ENCODE peak calls at places on chromosomes 5 and 9, in eight cellular contexts. F is effector memory CD4-positive, alpha-beta T cell; V is esophagus muscularis mucosa; C is OCI-LY7; S is adipocyte; K is GM12864; G is hepatocyte; W is uterus. L is an unnamed sample.

GRCh38 chr9:87701931-87702421 is 23.9 kb upstream of the CTSL start:
- DNase-seq in S (peak; percentile 48), W (no peak), V (no peak), C (no peak), F (no peak), G (no peak), K (no peak), L (no peak)

GRCh38 chr5:154860765-154861164 is 2.3 kb downstream of the CNOT8 start:
- DNase-seq in K (no peak), S (no peak), G (no peak), V (no peak), C (peak; percentile 5), W (no peak), F (no peak), L (no peak)

GRCh38 chr5:159104759-159105317 is 5.1 kb upstream of the EBF1 start:
- DNase-seq in W (peak; percentile 18), V (no peak), K (no peak), G (no peak), F (no peak), C (no peak), S (no peak), L (no peak)

GRCh38 chr5:79521156-79521555 is 7.2 kb upstream of the HOMER1 start:
- DNase-seq in K (no peak), V (no peak), S (no peak), F (no peak), W (no peak), G (no peak), C (no peak), L (no peak)

GRCh38 chr5:33843579-33843978 is 48.2 kb downstream of the ADAMTS12 start:
- DNase-seq in G (no peak), K (no peak), C (no peak), S (peak; percentile 43), V (no peak), W (no peak), F (no peak), L (peak; percentile 73)

GRCh38 chr9:117535439-117535838 is 120.6 kb upstream of the ASTN2 start:
- DNase-seq in C (no peak), W (no peak), F (no peak), S (no peak), V (no peak), K (no peak), G (peak; percentile 27), L (no peak)

GRCh38 chr9:135095470-135096407 is 8.3 kb downstream of the OLFM1 start:
- DNase-seq in W (no peak), F (no peak), V (no peak), S (no peak), C (no peak), K (no peak), G (no peak), L (no peak)

GRCh38 chr5:180637962-180638680 is 11.3 kb downstream of the FLT4 start:
- DNase-seq in S (no peak), C (no peak), W (no peak), V (no peak), K (no peak), F (no peak), G (no peak), L (no peak)

GRCh38 chr5:155053482-155053881 is 39.9 kb downstream of the KIF4B start:
- DNase-seq in K (no peak), S (no peak), W (no peak), F (no peak), V (no peak), G (peak; percentile 42), C (no peak), L (no peak)

GRCh38 chr9:81754245-81754644 is 64.9 kb upstream of the TLE1 start:
- DNase-seq in K (no peak), S (no peak), W (no peak), C (no peak), V (no peak), G (no peak), F (no peak), L (peak; percentile 19)

GRCh38 chr5:54387659-54388232 is 67.8 kb upstream of the HSPB3 start:
- DNase-seq in S (peak; percentile 71), G (no peak), F (no peak), V (no peak), W (no peak), K (no peak), C (no peak), L (no peak)

GRCh38 chr5:171975877-171976667 is 30.4 kb downstream of the FBXW11 start:
- DNase-seq in S (no peak), G (no peak), K (no peak), V (no peak), W (no peak), F (no peak), C (no peak), L (no peak)

GRCh38 chr5:140800816-140801493 is at the start of gene PCDHA3:
- DNase-seq in F (no peak), W (no peak), C (peak; percentile 8), S (peak; percentile 2), G (no peak), V (no peak), K (no peak), L (peak; percentile 26)

GRCh38 chr5:140802781-140803271 is 2.0 kb downstream of the PCDHA3 start:
- DNase-seq in V (no peak), C (no peak), S (no peak), W (no peak), G (no peak), K (no peak), F (no peak), L (no peak)

GRCh38 chr5:140806834-140807775 is at the start of gene PCDHA4:
- DNase-seq in F (no peak), S (no peak), W (peak; percentile 32), V (no peak), K (no peak), C (no peak), G (peak; percentile 88), L (no peak)

GRCh38 chr5:140796718-140797095 is 2.1 kb downstream of the PCDHA2 start:
- DNase-seq in G (no peak), W (no peak), V (no peak), K (no peak), S (no peak), C (no peak), F (no peak), L (no peak)

GRCh38 chr5:140801494-140801841 is 611 bp downstream of the PCDHA3 start:
- DNase-seq in K (no peak), G (no peak), C (no peak), S (no peak), F (no peak), V (no peak), W (no peak), L (peak; percentile 16)
- H3K4me3 ChIP-seq in K (no peak overlapping the region), G (no peak overlapping the region), C (no peak overlapping the region), S (peak overlapping the region; percentile 69), F (no peak overlapping the region), V (peak overlapping the region; percentile 47), W (peak overlapping the region; percentile 29), L (no peak overlapping the region)

GRCh38 chr9:72951520-72952393 is 1.1 kb downstream of the ALDH1A1 start:
- DNase-seq in K (no peak), C (no peak), S (no peak), V (no peak), F (no peak), G (no peak), W (no peak), L (peak; percentile 31)
- H3K4me3 ChIP-seq in K (no peak overlapping the region), C (no peak overlapping the region), S (peak overlapping the region; percentile 72), V (peak overlapping the region; percentile 42), F (no peak overlapping the region), G (peak overlapping the region; percentile 34), W (peak overlapping the region; percentile 38), L (peak overlapping the region; percentile 72)

DNA sequence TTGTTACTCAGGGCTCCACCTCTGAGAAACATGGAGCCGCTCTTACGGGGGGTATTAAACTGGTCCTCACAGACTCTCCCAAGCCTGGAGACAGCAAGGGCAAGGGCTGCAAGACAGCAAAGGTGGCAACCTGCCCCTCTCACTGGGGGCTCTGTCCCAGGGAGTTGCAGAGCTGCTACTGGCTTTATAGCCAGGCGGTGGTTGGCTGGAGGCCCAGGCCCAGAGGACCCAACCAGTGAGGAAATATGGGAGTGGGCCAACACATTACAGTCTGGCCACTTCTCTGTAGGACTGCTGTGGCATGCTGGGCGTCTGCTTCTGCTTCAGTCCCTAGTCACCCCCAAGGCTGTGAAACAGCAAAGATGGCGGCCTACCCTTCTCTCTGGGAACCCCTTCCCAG is 597.2 kb downstream of the LRRC70 start:
- DNase-seq in K (no peak), F (no peak), V (no peak), G (no peak), C (no peak), W (no peak), S (no peak), L (no peak)
- H3K4me3 ChIP-seq in K (no peak overlapping the region), F (no peak overlapping the region), V (no peak overlapping the region), G (no peak overlapping the region), C (no peak overlapping the region), W (no peak overlapping the region), S (no peak overlapping the region), L (no peak overlapping the region)

DNA sequence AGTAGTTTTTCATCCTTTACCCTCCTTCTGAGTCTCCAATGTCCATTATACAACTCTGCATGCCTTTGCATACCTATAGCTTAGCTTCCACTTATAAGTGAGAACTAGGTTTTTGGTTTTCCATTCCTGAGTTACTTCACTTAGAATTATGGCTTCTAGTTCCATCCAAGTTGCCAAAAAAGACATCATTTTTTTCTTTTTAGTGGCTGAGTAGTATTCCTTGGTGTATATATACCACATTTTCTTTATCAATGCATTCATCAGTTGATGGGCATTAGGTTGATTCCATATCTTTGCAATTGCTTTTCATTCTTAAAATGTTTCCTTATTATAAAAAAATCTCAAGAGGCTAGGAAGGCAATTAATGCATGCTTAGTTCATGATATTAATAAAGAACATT is 105.3 kb downstream of the FRMD3 start:
- DNase-seq in F (no peak), K (no peak), W (no peak), V (no peak), C (no peak), G (no peak), S (no peak), L (no peak)
- H3K4me3 ChIP-seq in F (no peak overlapping the region), K (no peak overlapping the region), W (no peak overlapping the region), V (no peak overlapping the region), C (no peak overlapping the region), G (no peak overlapping the region), S (no peak overlapping the region), L (no peak overlapping the region)

GRCh38 chr5:113039229-113039628 is 62.6 kb downstream of the DCP2 start:
- DNase-seq in W (no peak), C (no peak), K (no peak), S (no peak), F (no peak), V (peak; percentile 78), G (no peak), L (no peak)
- H3K4me3 ChIP-seq in W (no peak overlapping the region), C (no peak overlapping the region), K (no peak overlapping the region), S (no peak overlapping the region), F (no peak overlapping the region), V (no peak overlapping the region), G (no peak overlapping the region), L (no peak overlapping the region)

GRCh38 chr5:42948961-42949347 is 91.2 kb downstream of the ANXA2R start:
- DNase-seq in V (no peak), K (no peak), G (no peak), C (no peak), S (no peak), W (no peak), F (no peak), L (no peak)
- H3K4me3 ChIP-seq in V (peak overlapping the region; percentile 56), K (peak overlapping the region; percentile 15), G (no peak overlapping the region), C (no peak overlapping the region), S (peak overlapping the region; percentile 88), W (no peak overlapping the region), F (peak overlapping the region; percentile 64), L (peak overlapping the region; percentile 66)

L was measured in foreskin fibroblast.